ENCODE peak calls at places on chromosomes 5 and 9, in five cellular contexts. B, R, O, J and C are unnamed samples.

GRCh38 chr5:176180339-176180738 is 57.9 kb upstream of the SIMC1 start:
- DNase-seq in B (no peak), R (no peak), O (no peak), J (peak), C (no peak)

GRCh38 chr9:36939214-36939613 is 94.9 kb downstream of the PAX5 start:
- DNase-seq in B (no peak), R (no peak), O (no peak), J (no peak), C (no peak)

GRCh38 chr9:5982352-5982751 is 33.1 kb downstream of the RANBP6 start:
- DNase-seq in B (no peak), R (no peak), O (no peak), J (peak), C (no peak)

GRCh38 chr5:13553896-13554295 is 390.6 kb downstream of the DNAH5 start:
- DNase-seq in B (no peak), R (peak), O (no peak), J (no peak), C (no peak)

GRCh38 chr5:179164331-179165311 is 104.4 kb downstream of the ZNF354C start:
- DNase-seq in B (peak), R (no peak), O (no peak), J (no peak), C (peak)

GRCh38 chr9:72427801-72428200 is 62.8 kb upstream of the ZFAND5 start:
- DNase-seq in B (no peak), R (no peak), O (no peak), J (peak), C (no peak)

GRCh38 chr5:135195267-135195603 is 161.2 kb upstream of the PITX1 start:
- DNase-seq in B (no peak), R (no peak), O (no peak), J (peak), C (no peak)

GRCh38 chr5:171367424-171368370 is 20.0 kb upstream of the NPM1 start:
- DNase-seq in B (no peak), R (no peak), O (no peak), J (peak), C (peak)

GRCh38 chr5:92309336-92309991 is 926.3 kb upstream of the ARRDC3 start:
- DNase-seq in B (no peak), R (peak), O (peak), J (peak), C (no peak)

GRCh38 chr9:126395439-126396212 is 69.0 kb downstream of the MVB12B start:
- DNase-seq in B (no peak), R (no peak), O (no peak), J (peak), C (no peak)

GRCh38 chr9:69535296-69535832 is 136.8 kb downstream of the APBA1 start:
- DNase-seq in B (no peak), R (no peak), O (no peak), J (no peak), C (no peak)

GRCh38 chr5:96788112-96788749 is 19.5 kb downstream of the ERAP1 start:
- DNase-seq in B (no peak), R (no peak), O (no peak), J (peak), C (no peak)

GRCh38 chr5:59236996-59237395 is 654.1 kb downstream of the RAB3C start:
- DNase-seq in B (no peak), R (no peak), O (no peak), J (peak), C (no peak)

GRCh38 chr5:132334812-132335211 is 34.7 kb upstream of the SLC22A5 start:
- DNase-seq in B (no peak), R (no peak), O (no peak), J (no peak), C (no peak)

DNA sequence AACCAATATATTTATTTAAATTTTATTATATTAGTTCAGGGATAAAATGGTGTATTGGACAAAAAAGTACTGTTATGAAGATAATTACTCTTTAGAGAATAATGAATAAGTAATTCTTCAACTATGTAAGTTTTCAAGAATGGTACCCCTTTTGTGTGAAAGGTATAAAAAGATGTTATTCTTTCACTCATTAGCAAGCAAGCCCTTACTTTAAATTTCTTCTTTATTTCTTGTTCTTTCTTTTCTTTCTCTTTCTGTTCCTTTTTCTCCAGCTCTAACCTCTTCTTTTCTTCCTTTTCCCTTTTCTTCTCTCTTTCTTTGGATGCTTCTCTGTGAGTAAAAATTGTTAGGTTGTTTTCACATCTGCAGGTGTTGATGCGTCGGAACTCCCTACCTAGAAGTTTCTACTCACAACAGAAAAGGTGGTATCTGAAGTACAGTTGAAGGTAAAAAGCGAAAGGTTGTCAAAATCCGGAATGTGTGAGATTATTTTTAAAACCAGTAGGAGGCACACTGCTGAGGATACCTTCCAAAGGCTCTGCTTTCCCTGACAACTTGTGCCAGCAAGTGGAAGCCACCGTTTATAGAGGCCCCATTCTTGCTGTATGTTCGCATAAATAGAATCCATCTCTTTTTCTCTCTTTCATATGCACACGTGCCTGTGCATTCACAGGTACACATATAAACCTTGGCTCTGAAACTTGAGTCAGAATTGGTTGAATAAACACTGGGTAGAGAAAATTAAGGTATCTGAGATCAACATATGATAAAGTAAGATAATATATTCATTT is 63.4 kb upstream of the RICTOR start:
- DNase-seq in B (no peak), R (peak), O (no peak), J (no peak), C (no peak)
- TF ChIP-seq CTCF in B (no peak), R (peak), O (no peak), J (no peak), C (no peak)

GRCh38 chr9:87498046-87498815 is 564 bp downstream of the DAPK1 start:
- DNase-seq in B (peak), R (peak), O (no peak), J (peak), C (peak)
- TF ChIP-seq CTCF in B (no peak), R (peak), O (no peak), J (peak), C (peak)

GRCh38 chr5:151041577-151042268 is 21.3 kb downstream of the GPX3 start:
- DNase-seq in B (peak), R (no peak), O (no peak), J (no peak), C (peak)

GRCh38 chr5:151039665-151040064 is 19.3 kb downstream of the GPX3 start:
- DNase-seq in B (peak), R (no peak), O (no peak), J (no peak), C (peak)

GRCh38 chr5:151038292-151038745 is 17.9 kb downstream of the GPX3 start:
- DNase-seq in B (peak), R (no peak), O (no peak), J (no peak), C (no peak)

GRCh38 chr5:151038801-151039238 is 18.4 kb downstream of the GPX3 start:
- DNase-seq in B (peak), R (no peak), O (no peak), J (peak), C (peak)

GRCh38 chr5:151040211-151040747 is 19.9 kb downstream of the GPX3 start:
- DNase-seq in B (peak), R (no peak), O (no peak), J (peak), C (peak)
- TF ChIP-seq CTCF in B (no peak), R (no peak), O (no peak), J (no peak), C (no peak)

GRCh38 chr5:158856794-158857193 is 242.9 kb downstream of the EBF1 start:
- DNase-seq in B (no peak), R (no peak), O (no peak), J (no peak), C (no peak)

GRCh38 chr5:158856295-158856694 is 243.4 kb downstream of the EBF1 start:
- DNase-seq in B (no peak), R (no peak), O (no peak), J (peak), C (no peak)

GRCh38 chr5:158857376-158857775 is 242.3 kb downstream of the EBF1 start:
- DNase-seq in B (no peak), R (no peak), O (no peak), J (no peak), C (no peak)

GRCh38 chr5:158858746-158859145 is 241.0 kb downstream of the EBF1 start:
- DNase-seq in B (no peak), R (no peak), O (no peak), J (no peak), C (no peak)

DNA sequence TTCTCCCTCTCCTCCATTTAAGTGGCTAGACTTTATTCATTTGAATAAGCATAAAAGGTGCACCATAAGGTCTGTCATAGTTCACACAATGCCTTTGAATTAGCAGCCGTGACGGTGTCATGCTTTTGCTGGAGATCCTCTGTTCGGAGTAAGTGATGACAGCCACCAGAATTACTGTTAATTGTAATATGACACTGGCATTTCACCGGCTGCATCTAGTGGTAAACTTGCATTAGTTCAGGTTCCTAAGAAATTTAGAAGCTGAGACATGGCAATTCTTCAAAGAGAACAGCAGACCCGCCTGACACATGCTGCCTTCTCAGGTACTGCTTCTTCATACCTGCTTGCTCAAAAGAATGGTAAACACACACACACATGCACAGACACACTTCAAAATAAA is 241.7 kb downstream of the EBF1 start:
- DNase-seq in B (no peak), R (no peak), O (no peak), J (no peak), C (no peak)
- TF ChIP-seq CTCF in B (no peak), R (no peak), O (no peak), J (no peak), C (no peak)

GRCh38 chr5:177386542-177386941 is 2.3 kb downstream of the SLC34A1 start:
- DNase-seq in B (no peak), R (no peak), O (no peak), J (no peak), C (no peak)

GRCh38 chr5:177388521-177389052 is 4.4 kb downstream of the SLC34A1 start:
- DNase-seq in B (no peak), R (no peak), O (no peak), J (no peak), C (no peak)

GRCh38 chr5:177390363-177391300 is 6.4 kb downstream of the SLC34A1 start:
- DNase-seq in B (peak), R (peak), O (peak), J (peak), C (peak)

GRCh38 chr5:177387405-177387804 is 3.2 kb downstream of the SLC34A1 start:
- DNase-seq in B (no peak), R (no peak), O (peak), J (no peak), C (no peak)

DNA sequence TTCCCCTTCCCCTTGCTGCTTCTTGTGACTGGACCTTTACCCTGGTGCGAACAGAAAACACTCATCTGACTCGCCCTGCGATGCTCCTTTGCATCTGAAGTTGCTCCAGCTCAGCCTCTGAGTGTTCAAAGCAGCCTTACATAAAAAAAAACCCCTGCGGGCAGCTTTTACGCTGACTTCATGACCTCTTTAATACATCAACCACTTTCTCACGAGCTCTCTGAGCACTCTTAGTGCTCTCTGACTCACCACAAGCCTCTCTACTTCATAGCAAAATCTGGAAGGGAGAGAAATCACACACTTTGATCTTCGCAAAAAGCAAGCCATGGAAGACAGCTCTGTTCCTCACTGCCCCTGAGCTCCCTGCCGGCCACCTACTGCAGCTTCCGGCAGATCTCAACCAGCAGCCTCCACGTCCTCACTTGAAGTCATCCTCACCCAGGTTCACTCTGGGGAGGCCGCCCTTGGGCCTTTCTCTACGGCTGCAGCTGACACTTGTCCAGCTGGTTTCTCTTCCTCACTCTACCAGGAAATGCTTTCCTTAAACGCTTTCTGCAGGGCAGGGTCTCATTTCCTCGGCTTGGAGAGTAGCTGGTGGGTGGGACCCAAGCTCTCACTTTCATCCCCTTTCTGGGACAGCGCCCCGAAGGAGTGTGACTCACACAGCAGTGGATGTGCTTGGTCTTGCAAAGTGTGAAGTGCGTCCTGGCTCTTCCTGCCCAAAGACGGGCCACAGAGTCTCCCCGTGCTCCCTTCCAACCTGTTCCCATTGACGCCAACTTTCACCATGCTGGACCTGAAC is 5.3 kb downstream of the SLC34A1 start:
- DNase-seq in B (no peak), R (no peak), O (peak), J (peak), C (no peak)
- TF ChIP-seq CTCF in B (no peak), R (no peak), O (no peak), J (no peak), C (no peak)

GRCh38 chr5:73312146-73312871 is 136.3 kb downstream of the FOXD1 start:
- DNase-seq in B (no peak), R (peak), O (peak), J (peak), C (peak)
- TF ChIP-seq CTCF in B (no peak), R (no peak), O (no peak), J (peak), C (no peak)